ENCODE peak calls at places on chromosomes 6 and 20, in four cellular contexts. P is Right ventricle myocardium superior, V is naive B cell, X is NCI-H1105. U is an unnamed sample.

GRCh38 chr6:134132494-134133141 is 80.2 kb upstream of the SLC2A12 start:
- DNase-seq in V (no peak), P (no peak), X (no peak), U (no peak)

GRCh38 chr6:142225552-142225951 is 76.3 kb upstream of the ADGRG6 start:
- DNase-seq in P (no peak), X (no peak), V (no peak), U (no peak)

GRCh38 chr6:35719830-35720733 is 16.8 kb upstream of the ARMC12 start:
- DNase-seq in V (peak), X (no peak), P (peak), U (peak)

GRCh38 chr6:152441892-152442291 is 195.3 kb downstream of the SYNE1 start:
- DNase-seq in P (no peak), V (no peak), X (peak), U (no peak)

GRCh38 chr6:12548526-12548925 is 168.0 kb upstream of the PHACTR1 start:
- DNase-seq in P (no peak), V (no peak), X (no peak), U (no peak)

GRCh38 chr6:148840256-148840655 is 93.4 kb downstream of the UST start:
- DNase-seq in V (no peak), P (no peak), X (no peak), U (no peak)

GRCh38 chr6:108559884-108560462 is 744 bp upstream of the FOXO3 start:
- DNase-seq in X (peak), V (no peak), P (no peak), U (no peak)

GRCh38 chr20:42549496-42549895 is 640.2 kb downstream of the PTPRT start:
- DNase-seq in X (peak), P (no peak), V (no peak), U (no peak)

GRCh38 chr20:43842126-43843020 is 72.3 kb upstream of the TOX2 start:
- DNase-seq in P (no peak), X (no peak), V (no peak), U (no peak)

GRCh38 chr6:111600154-111600553 is 5.5 kb downstream of the TRAF3IP2 start:
- DNase-seq in X (no peak), V (no peak), P (no peak), U (no peak)

GRCh38 chr6:157884756-157885155 is 61.7 kb downstream of the SNX9 start:
- DNase-seq in V (no peak), P (no peak), X (no peak), U (no peak)

GRCh38 chr20:48147326-48147725 is 362.0 kb upstream of the SULF2 start:
- DNase-seq in V (no peak), X (no peak), P (no peak), U (no peak)

U was measured in anterior cingulate cortex.